ENCODE peak calls at places on chromosomes 5 and 9, in four cellular contexts. M is neural progenitor cell, T is PC-9, W is lung. Z is an unnamed sample.

GRCh38 chr9:129479217-129480011 is 141.5 kb downstream of the C9orf50 start:
- DNase-seq in M (no peak), T (no peak), W (no peak), Z (no peak)

GRCh38 chr9:37104183-37104889 is 16.0 kb upstream of the ZCCHC7 start:
- DNase-seq in M (no peak), T (peak; percentile 44), W (no peak), Z (no peak)

GRCh38 chr9:92422611-92423010 is 1.7 kb downstream of the OMD start:
- DNase-seq in M (no peak), T (no peak), W (no peak), Z (no peak)

GRCh38 chr5:72065751-72066255 is 41.5 kb upstream of the MAP1B start:
- DNase-seq in M (peak; percentile 88), T (no peak), W (no peak), Z (no peak)

GRCh38 chr5:31106742-31107546 is 86.5 kb upstream of the CDH6 start:
- DNase-seq in M (peak; percentile 85), T (no peak), W (no peak), Z (no peak)

GRCh38 chr9:36345103-36345846 is 54.8 kb downstream of the RNF38 start:
- DNase-seq in M (peak; percentile 18), T (no peak), W (no peak), Z (no peak)

GRCh38 chr5:122559676-122560075 is 215.2 kb upstream of the SNX2 start:
- DNase-seq in M (no peak), T (no peak), W (no peak), Z (no peak)

GRCh38 chr5:127439544-127440096 is 77.8 kb upstream of the PRRC1 start:
- DNase-seq in M (no peak), T (no peak), W (no peak), Z (no peak)

GRCh38 chr5:126003309-126003708 is 419.9 kb upstream of the GRAMD2B start:
- DNase-seq in M (peak; percentile 3), T (no peak), W (no peak), Z (no peak)

GRCh38 chr5:91018185-91018584 is 364.9 kb downstream of the ARRDC3 start:
- DNase-seq in M (no peak), T (no peak), W (no peak), Z (no peak)
- H3K27ac ChIP-seq in M (no peak overlapping the region), T (no peak overlapping the region), W (no peak overlapping the region), Z (no peak overlapping the region)

GRCh38 chr5:56822961-56823360 is 7.6 kb downstream of the MAP3K1 start:
- DNase-seq in M (no peak), T (peak; percentile 20), W (no peak), Z (no peak)
- H3K4me1 ChIP-seq in M (peaks cover 4% of the 10 kb centered on the region), T (peaks cover 26% of the 10 kb centered on the region), W (peaks cover 7% of the 10 kb centered on the region), Z (peaks cover 7% of the 10 kb centered on the region)

DNA sequence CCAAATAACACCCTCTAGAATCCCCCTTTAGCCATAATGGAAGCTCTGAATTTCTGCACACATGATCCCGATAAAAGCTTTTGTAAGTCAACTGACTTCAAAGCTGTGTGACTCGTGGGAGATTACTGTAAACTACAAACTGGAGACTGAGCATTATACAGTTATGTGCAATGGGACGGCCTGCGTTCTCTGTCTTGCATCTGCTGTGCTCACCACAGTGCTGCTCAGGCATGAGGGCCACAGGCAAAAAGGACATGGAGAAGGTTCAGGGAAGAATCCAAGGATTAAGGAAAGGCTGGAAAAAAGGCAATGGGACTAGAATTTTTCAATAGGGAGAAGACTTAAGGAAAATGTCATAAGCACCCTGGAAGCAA is 184.2 kb downstream of the FANCC start:
- DNase-seq in M (no peak), T (no peak), W (no peak), Z (no peak)
- H3K27ac ChIP-seq in M (no peak overlapping the region), T (no peak overlapping the region), W (no peak overlapping the region), Z (no peak overlapping the region)

DNA sequence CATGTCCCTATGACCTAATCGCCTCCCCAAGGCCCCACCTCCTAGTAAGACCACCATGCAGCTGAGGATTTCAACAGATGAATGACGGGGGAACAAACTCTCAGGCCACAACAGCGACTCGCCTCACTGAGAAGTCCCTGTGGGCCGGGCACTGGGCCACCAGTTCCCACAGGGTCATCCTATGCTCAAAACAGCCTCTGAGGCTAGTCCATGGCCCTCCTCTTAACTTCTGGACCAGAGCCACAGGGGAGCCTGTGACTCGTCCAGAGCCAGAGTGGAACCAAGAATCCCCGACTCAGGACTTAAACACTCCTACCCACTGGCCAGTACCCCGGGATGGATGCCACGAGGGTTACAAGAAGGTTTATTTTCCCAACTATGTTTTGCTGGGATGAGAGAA is 12.3 kb downstream of the GFPT2 start:
- DNase-seq in M (no peak), T (no peak), W (no peak), Z (no peak)
- H3K4me1 ChIP-seq in M (peaks cover 14% of the 10 kb centered on the region), T (peaks cover 9% of the 10 kb centered on the region), W (no peaks in the 10 kb centered on the region), Z (no peaks in the 10 kb centered on the region)

GRCh38 chr9:20477940-20478620 is 144.2 kb downstream of the MLLT3 start:
- DNase-seq in M (peak; percentile 14), T (no peak), W (no peak), Z (no peak)
- H3K27ac ChIP-seq in M (no peak overlapping the region), T (no peak overlapping the region), W (no peak overlapping the region), Z (no peak overlapping the region)

DNA sequence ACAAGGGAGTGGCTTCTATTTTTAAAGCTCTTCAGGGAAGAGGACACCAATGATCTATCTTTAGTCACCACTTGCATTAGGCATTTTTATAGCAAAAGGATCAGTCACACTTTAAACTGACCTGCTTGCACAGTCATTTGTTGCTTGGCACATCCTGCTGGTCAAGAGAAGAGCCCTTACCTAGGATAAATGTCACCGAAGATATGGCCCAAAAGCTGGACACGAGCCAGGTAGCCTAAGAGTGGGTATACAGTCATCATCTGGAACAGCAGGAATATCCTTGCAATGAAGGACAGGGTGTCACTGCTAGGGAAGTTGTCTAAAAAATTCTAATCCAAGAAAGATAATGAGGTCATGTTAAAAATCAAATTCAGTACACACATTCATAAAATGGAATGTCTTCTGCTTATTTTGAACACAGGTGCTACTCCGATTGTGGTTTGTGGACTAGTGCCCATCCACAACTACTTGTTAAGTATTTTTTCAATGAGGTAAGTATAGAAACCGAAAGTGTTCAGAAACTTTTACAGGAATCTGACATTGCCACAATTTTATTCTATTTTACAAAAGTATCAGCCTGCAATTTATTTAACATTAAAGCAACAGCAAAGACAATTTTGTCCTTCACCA is 78.4 kb downstream of the SLC38A9 start:
- DNase-seq in M (no peak), T (peak; percentile 67), W (peak; percentile 45), Z (no peak)
- H3K4me1 ChIP-seq in M (peaks cover 12% of the 10 kb centered on the region), T (peaks cover 16% of the 10 kb centered on the region), W (peaks cover 20% of the 10 kb centered on the region), Z (peaks cover 4% of the 10 kb centered on the region)

DNA sequence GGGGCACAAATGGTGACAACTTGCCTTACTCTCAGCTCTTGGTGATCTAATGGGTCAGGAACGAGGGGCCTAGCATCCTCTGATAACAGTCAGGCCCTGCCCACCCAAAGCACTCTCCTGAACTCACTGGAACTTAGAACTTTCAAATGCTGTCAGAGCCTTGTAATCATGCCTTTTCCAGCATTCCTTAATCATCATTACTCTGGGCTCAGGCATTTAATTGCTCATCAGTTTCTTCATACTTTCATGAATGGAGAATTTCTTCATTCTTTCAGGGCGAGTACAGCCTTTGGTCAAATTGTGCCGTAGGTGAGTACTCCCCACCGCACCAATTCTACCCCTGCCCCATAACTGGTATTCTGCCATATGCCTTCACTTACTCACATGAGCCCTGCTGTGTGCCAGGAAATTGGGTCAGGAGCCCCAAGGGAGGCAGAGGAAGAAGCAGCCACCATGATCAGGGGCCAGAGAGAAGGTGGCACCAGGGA is 30.2 kb upstream of the DUSP1 start:
- DNase-seq in M (no peak), T (peak; percentile 97), W (no peak), Z (peak; percentile 70)
- H3K27ac ChIP-seq in M (no peak overlapping the region), T (peak overlapping the region; percentile 97), W (no peak overlapping the region), Z (peak overlapping the region; percentile 0)

GRCh38 chr5:608286-609087 is 3.7 kb upstream of the CEP72 start:
- DNase-seq in M (no peak), T (no peak), W (no peak), Z (no peak)
- H3K4me1 ChIP-seq in M (peaks cover 4% of the 10 kb centered on the region), T (peaks cover 13% of the 10 kb centered on the region), W (no peaks in the 10 kb centered on the region), Z (no peaks in the 10 kb centered on the region)

GRCh38 chr9:136079916-136080246 is 15.2 kb downstream of the NACC2 start:
- DNase-seq in M (no peak), T (no peak), W (no peak), Z (no peak)

GRCh38 chr9:136078498-136079011 is 16.5 kb downstream of the NACC2 start:
- DNase-seq in M (peak; percentile 1), T (no peak), W (no peak), Z (no peak)

GRCh38 chr9:136078025-136078424 is 17.1 kb downstream of the NACC2 start:
- DNase-seq in M (no peak), T (no peak), W (no peak), Z (no peak)

GRCh38 chr9:136080716-136081112 is 14.4 kb downstream of the NACC2 start:
- DNase-seq in M (peak; percentile 1), T (no peak), W (no peak), Z (no peak)

DNA sequence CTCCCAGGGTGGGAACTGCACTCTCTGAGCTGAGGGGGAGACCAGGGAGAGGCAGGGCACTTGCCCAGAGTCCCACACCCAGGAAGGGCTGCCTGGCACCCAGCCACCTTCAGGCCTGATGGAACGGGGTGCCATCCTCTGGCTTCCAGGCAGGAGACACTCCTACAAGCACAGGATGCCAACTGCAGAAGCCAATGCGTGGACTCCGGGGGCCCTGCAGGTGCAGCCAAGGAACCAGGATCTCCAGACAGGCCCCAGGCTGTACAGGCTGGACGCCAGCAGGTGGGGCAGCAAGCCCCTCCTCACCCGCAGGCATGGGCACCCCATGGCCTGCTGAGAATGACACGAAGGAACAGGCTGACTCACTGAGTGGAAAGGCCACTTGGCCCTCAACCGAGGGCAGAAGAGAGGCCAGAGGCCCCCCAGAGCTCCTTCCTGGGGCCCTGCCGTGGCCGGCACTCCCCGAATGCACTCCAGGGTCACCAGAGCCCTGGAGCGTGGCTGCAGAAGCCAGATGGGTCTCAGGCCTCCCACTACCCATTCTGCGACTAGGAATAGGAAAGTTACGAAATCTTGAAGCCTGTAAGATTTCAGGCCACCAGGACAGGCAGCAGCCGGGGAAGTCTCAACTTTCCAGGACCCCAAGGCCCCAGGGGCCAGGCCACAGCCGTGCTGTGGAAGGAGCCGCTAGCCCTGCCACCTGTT is 15.7 kb downstream of the NACC2 start:
- DNase-seq in M (peak; percentile 16), T (peak; percentile 72), W (no peak), Z (no peak)
- H3K27ac ChIP-seq in M (no peak overlapping the region), T (no peak overlapping the region), W (no peak overlapping the region), Z (peak overlapping the region; percentile 69)